ENCODE peak calls at places on chromosomes 3 and 15, in six cellular contexts. F, L, O, E, A and K are unnamed samples.

GRCh38 chr3:58962040-58962651 is 87.7 kb downstream of the CFAP20DC start:
- DNase-seq in F (peak), L (peak), O (no peak), E (no peak), A (no peak), K (no peak)

GRCh38 chr15:94395626-94396025 is 164.3 kb downstream of the MCTP2 start:
- DNase-seq in F (peak), L (peak), O (no peak), E (no peak), A (no peak), K (peak)

GRCh38 chr3:139327861-139328260 is 16.0 kb upstream of the MRPS22 start:
- DNase-seq in F (no peak), L (no peak), O (no peak), E (no peak), A (no peak), K (no peak)

GRCh38 chr15:98658831-98659699 is 10.7 kb downstream of the IGF1R start:
- DNase-seq in F (no peak), L (peak), O (peak), E (peak), A (peak), K (no peak)

GRCh38 chr3:2993719-2994118 is 116.5 kb downstream of the IL5RA start:
- DNase-seq in F (no peak), L (no peak), O (no peak), E (no peak), A (no peak), K (no peak)

GRCh38 chr15:40878785-40879184 is 4.8 kb upstream of the RHOV start:
- DNase-seq in F (no peak), L (peak), O (peak), E (no peak), A (no peak), K (no peak)

GRCh38 chr15:74159773-74160172 is 13.7 kb upstream of the ISLR start:
- DNase-seq in F (no peak), L (no peak), O (no peak), E (no peak), A (no peak), K (no peak)

GRCh38 chr15:36951747-36952247 is 148.6 kb downstream of the MEIS2 start:
- DNase-seq in F (no peak), L (peak), O (peak), E (no peak), A (no peak), K (no peak)

GRCh38 chr3:127536818-127537810 is 53.4 kb downstream of the TPRA1 start:
- DNase-seq in F (no peak), L (no peak), O (no peak), E (no peak), A (no peak), K (no peak)

GRCh38 chr3:193573403-193573802 is 18.7 kb upstream of the ATP13A4 start:
- DNase-seq in F (no peak), L (no peak), O (no peak), E (no peak), A (no peak), K (no peak)

GRCh38 chr15:64622410-64623260 is 152.8 kb downstream of the RBPMS2 start:
- DNase-seq in F (no peak), L (no peak), O (no peak), E (no peak), A (no peak), K (no peak)

GRCh38 chr15:38690221-38690620 is 125.6 kb upstream of the RASGRP1 start:
- DNase-seq in F (no peak), L (no peak), O (no peak), E (no peak), A (no peak), K (no peak)
- H3K27ac ChIP-seq in F (no peak), L (no peak), O (no peak), E (no peak), A (no peak), K (no peak)

GRCh38 chr15:50358805-50359204 is 3.8 kb upstream of the GABPB1 start:
- DNase-seq in F (peak), L (peak), O (peak), E (no peak), A (peak), K (no peak)
- TF ChIP-seq CTCF in F (peak), L (peak), O (peak), E (no peak), A (peak), K (peak)

DNA sequence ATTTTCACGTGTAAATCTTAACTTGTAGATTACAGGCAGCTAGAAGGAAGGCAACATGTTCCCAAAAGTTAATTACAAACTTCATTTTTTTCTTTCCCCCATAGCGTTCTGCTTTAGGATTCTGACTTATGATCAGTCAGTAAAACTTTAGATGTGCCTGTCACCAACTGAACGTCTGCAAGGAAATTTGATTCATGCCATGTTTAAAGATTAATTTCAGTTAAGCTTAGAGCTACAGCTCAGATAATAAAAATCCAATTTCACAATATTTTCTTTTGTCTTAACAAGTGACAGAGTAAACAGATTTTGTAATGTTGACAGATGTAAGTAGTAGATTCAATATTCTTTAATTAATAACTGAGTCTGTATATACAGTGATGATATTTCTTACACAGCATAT is 253.1 kb downstream of the NFKBIZ start:
- DNase-seq in F (no peak), L (no peak), O (no peak), E (no peak), A (no peak), K (no peak)
- H3K27ac ChIP-seq in F (no peak), L (no peak), O (no peak), E (no peak), A (no peak), K (no peak)

GRCh38 chr3:19688767-19689166 is 245.2 kb downstream of the EFHB start:
- DNase-seq in F (no peak), L (no peak), O (no peak), E (no peak), A (no peak), K (no peak)
- TF ChIP-seq CTCF in F (no peak), L (no peak), O (no peak), E (no peak), A (peak), K (no peak)

GRCh38 chr3:11567516-11568467 is 75.9 kb downstream of the VGLL4 start:
- DNase-seq in F (peak), L (peak), O (peak), E (no peak), A (no peak), K (no peak)

GRCh38 chr3:11566478-11566877 is 77.2 kb downstream of the VGLL4 start:
- DNase-seq in F (no peak), L (no peak), O (no peak), E (no peak), A (no peak), K (no peak)

GRCh38 chr3:11565932-11566331 is 77.8 kb downstream of the VGLL4 start:
- DNase-seq in F (no peak), L (no peak), O (no peak), E (no peak), A (no peak), K (no peak)

GRCh38 chr3:11565492-11565891 is 78.2 kb downstream of the VGLL4 start:
- DNase-seq in F (no peak), L (no peak), O (no peak), E (no peak), A (no peak), K (no peak)

DNA sequence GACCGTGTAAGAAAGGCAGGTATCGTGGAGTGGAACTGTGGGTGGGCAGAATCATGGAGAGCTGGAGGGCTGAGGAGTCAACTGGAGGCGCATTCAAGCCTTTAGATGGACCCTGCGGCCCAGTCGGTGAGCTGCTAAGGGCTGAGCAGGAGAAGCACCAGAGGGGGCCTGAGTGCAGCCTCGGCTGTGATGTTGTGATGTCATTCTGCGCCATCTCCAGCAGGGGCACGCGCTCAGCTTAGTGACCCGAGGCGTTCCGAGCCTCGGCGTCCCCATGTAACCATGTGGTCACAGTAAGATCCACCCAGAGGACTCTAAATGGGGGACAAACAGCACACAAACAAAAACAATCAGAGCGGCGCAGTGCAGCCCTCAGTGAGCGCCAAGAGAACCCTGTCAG is 76.8 kb downstream of the VGLL4 start:
- DNase-seq in F (no peak), L (no peak), O (no peak), E (no peak), A (peak), K (no peak)
- H3K27ac ChIP-seq in F (no peak), L (peak), O (no peak), E (no peak), A (no peak), K (no peak)

GRCh38 chr15:78419331-78419730 is 18.7 kb upstream of the IREB2 start:
- DNase-seq in F (no peak), L (no peak), O (no peak), E (no peak), A (no peak), K (no peak)
- TF ChIP-seq CTCF in F (no peak), L (no peak), O (no peak), E (no peak), A (no peak), K (no peak)